ENCODE peak calls at places on chromosomes 4 and X, in five cellular contexts. One of them, this sample, is unnamed.

GRCh38 chr4:178215754-178216153 is 773.5 kb upstream of the AGA start:
- DNase-seq in fibroblast of mammary gland: no peak
- DNase-seq in right lobe of liver: no peak
- DNase-seq in HT-29: no peak
- DNase-seq in KBM-7: no peak
- DNase-seq in this sample: no peak

GRCh38 chr4:76905521-76905920 is 7.6 kb upstream of the SOWAHB start:
- DNase-seq in KBM-7: no peak
- DNase-seq in HT-29: no peak
- DNase-seq in fibroblast of mammary gland: no peak
- DNase-seq in right lobe of liver: no peak
- DNase-seq in this sample: peak; percentile 35

GRCh38 chr4:79682161-79682560 is 274.1 kb upstream of the GK2 start:
- DNase-seq in right lobe of liver: no peak
- DNase-seq in KBM-7: no peak
- DNase-seq in HT-29: no peak
- DNase-seq in fibroblast of mammary gland: no peak
- DNase-seq in this sample: no peak

GRCh38 chrX:154797006-154797405 is 8.3 kb downstream of the MPP1 start:
- DNase-seq in HT-29: no peak
- DNase-seq in fibroblast of mammary gland: no peak
- DNase-seq in right lobe of liver: no peak
- DNase-seq in KBM-7: no peak
- DNase-seq in this sample: no peak

GRCh38 chr4:40976343-40976742 is 226.6 kb downstream of the NSUN7 start:
- DNase-seq in HT-29: peak; percentile 81
- DNase-seq in fibroblast of mammary gland: peak; percentile 77
- DNase-seq in KBM-7: peak; percentile 49
- DNase-seq in right lobe of liver: no peak
- DNase-seq in this sample: peak; percentile 78

GRCh38 chr4:184104419-184105101 is 113.1 kb downstream of the ENPP6 start:
- DNase-seq in right lobe of liver: no peak
- DNase-seq in KBM-7: no peak
- DNase-seq in fibroblast of mammary gland: no peak
- DNase-seq in HT-29: no peak
- DNase-seq in this sample: no peak

GRCh38 chrX:110182362-110182761 is 135.5 kb downstream of the AMMECR1 start:
- DNase-seq in right lobe of liver: no peak
- DNase-seq in KBM-7: no peak
- DNase-seq in fibroblast of mammary gland: peak; percentile 72
- DNase-seq in HT-29: no peak
- DNase-seq in this sample: no peak

GRCh38 chrX:38916801-38917200 is 115.5 kb downstream of the MID1IP1 start:
- DNase-seq in KBM-7: no peak
- DNase-seq in HT-29: no peak
- DNase-seq in fibroblast of mammary gland: no peak
- DNase-seq in right lobe of liver: no peak
- DNase-seq in this sample: no peak

GRCh38 chr4:47533689-47534347 is 48.7 kb downstream of the ATP10D start:
- DNase-seq in right lobe of liver: no peak
- DNase-seq in KBM-7: no peak
- DNase-seq in HT-29: no peak
- DNase-seq in fibroblast of mammary gland: no peak
- DNase-seq in this sample: no peak

GRCh38 chr4:55378617-55379467 is 16.9 kb upstream of the TMEM165 start:
- DNase-seq in right lobe of liver: no peak
- DNase-seq in HT-29: peak; percentile 77
- DNase-seq in fibroblast of mammary gland: peak; percentile 81
- DNase-seq in KBM-7: no peak
- DNase-seq in this sample: no peak

GRCh38 chr4:137474711-137475301 is 57.5 kb downstream of the PCDH18 start:
- DNase-seq in KBM-7: no peak
- DNase-seq in HT-29: no peak
- DNase-seq in right lobe of liver: no peak
- DNase-seq in fibroblast of mammary gland: peak; percentile 46
- DNase-seq in this sample: peak; percentile 85

GRCh38 chr4:87109121-87109520 is 111.3 kb downstream of the KLHL8 start:
- DNase-seq in right lobe of liver: no peak
- DNase-seq in KBM-7: no peak
- DNase-seq in HT-29: no peak
- DNase-seq in fibroblast of mammary gland: no peak
- DNase-seq in this sample: no peak

GRCh38 chr4:151238477-151238876 is 38.5 kb upstream of the PRSS48 start:
- DNase-seq in KBM-7: no peak
- DNase-seq in right lobe of liver: no peak
- DNase-seq in HT-29: peak; percentile 26
- DNase-seq in fibroblast of mammary gland: peak; percentile 45
- DNase-seq in this sample: peak; percentile 50

GRCh38 chr4:26141101-26141830 is 179.5 kb upstream of the RBPJ start:
- DNase-seq in right lobe of liver: no peak
- DNase-seq in KBM-7: no peak
- DNase-seq in HT-29: no peak
- DNase-seq in fibroblast of mammary gland: no peak
- DNase-seq in this sample: no peak

GRCh38 chr4:59759082-59759825 is 1440.9 kb upstream of the ADGRL3 start:
- DNase-seq in KBM-7: no peak
- DNase-seq in right lobe of liver: no peak
- DNase-seq in fibroblast of mammary gland: no peak
- DNase-seq in HT-29: no peak
- DNase-seq in this sample: no peak

GRCh38 chr4:39759569-39759968 is 61.6 kb downstream of the UBE2K start:
- DNase-seq in KBM-7: no peak
- DNase-seq in HT-29: no peak
- DNase-seq in right lobe of liver: no peak
- DNase-seq in fibroblast of mammary gland: no peak
- DNase-seq in this sample: no peak

This sample was measured in cardiac fibroblast.